ENCODE peak calls at places on chromosomes 4 and X, in six cellular contexts. One of them, this sample, is unnamed.

GRCh38 chr4:41179086-41179374 is 35.3 kb downstream of the APBB2 start:
- DNase-seq in uterus: no peak
- DNase-seq in IMR-90: no peak
- DNase-seq in tibial artery: no peak
- DNase-seq in upper lobe of right lung: no peak
- DNase-seq in heart left ventricle: no peak
- DNase-seq in this sample: no peak

GRCh38 chr4:85677286-85677685 is 202.3 kb downstream of the ARHGAP24 start:
- DNase-seq in uterus: no peak
- DNase-seq in IMR-90: no peak
- DNase-seq in tibial artery: no peak
- DNase-seq in heart left ventricle: no peak
- DNase-seq in upper lobe of right lung: no peak
- DNase-seq in this sample: no peak

GRCh38 chr4:15754323-15754722 is 23.8 kb upstream of the CD38 start:
- DNase-seq in heart left ventricle: peak
- DNase-seq in tibial artery: no peak
- DNase-seq in upper lobe of right lung: no peak
- DNase-seq in uterus: no peak
- DNase-seq in IMR-90: peak
- DNase-seq in this sample: peak

GRCh38 chr4:140059159-140059558 is 94.8 kb downstream of the MAML3 start:
- DNase-seq in IMR-90: peak
- DNase-seq in tibial artery: no peak
- DNase-seq in upper lobe of right lung: no peak
- DNase-seq in heart left ventricle: no peak
- DNase-seq in uterus: no peak
- DNase-seq in this sample: no peak

GRCh38 chr4:123705419-123705818 is 308.8 kb downstream of the SPRY1 start:
- DNase-seq in tibial artery: no peak
- DNase-seq in IMR-90: no peak
- DNase-seq in upper lobe of right lung: no peak
- DNase-seq in uterus: no peak
- DNase-seq in heart left ventricle: no peak
- DNase-seq in this sample: no peak

GRCh38 chrX:348461-349117 is 30.0 kb upstream of the GTPBP6 start:
- DNase-seq in tibial artery: no peak
- DNase-seq in heart left ventricle: no peak
- DNase-seq in IMR-90: peak
- DNase-seq in uterus: no peak
- DNase-seq in upper lobe of right lung: peak
- DNase-seq in this sample: no peak

GRCh38 chr4:151403656-151404055 is 5.3 kb upstream of the FHIP1A start:
- DNase-seq in uterus: no peak
- DNase-seq in IMR-90: no peak
- DNase-seq in tibial artery: no peak
- DNase-seq in upper lobe of right lung: no peak
- DNase-seq in heart left ventricle: no peak
- DNase-seq in this sample: no peak

GRCh38 chrX:11472879-11473278 is 179.7 kb downstream of the AMELX start:
- DNase-seq in upper lobe of right lung: no peak
- DNase-seq in tibial artery: no peak
- DNase-seq in IMR-90: no peak
- DNase-seq in uterus: no peak
- DNase-seq in heart left ventricle: no peak
- DNase-seq in this sample: no peak

GRCh38 chr4:118753685-118754084 is 68.5 kb downstream of the METTL14 start:
- DNase-seq in IMR-90: no peak
- DNase-seq in uterus: no peak
- DNase-seq in upper lobe of right lung: no peak
- DNase-seq in heart left ventricle: no peak
- DNase-seq in tibial artery: no peak
- DNase-seq in this sample: no peak

GRCh38 chrX:1325515-1326116 is 11.0 kb upstream of the IL3RA start:
- DNase-seq in tibial artery: no peak
- DNase-seq in uterus: no peak
- DNase-seq in heart left ventricle: no peak
- DNase-seq in IMR-90: no peak
- DNase-seq in upper lobe of right lung: no peak
- DNase-seq in this sample: no peak

GRCh38 chrX:56228914-56229313 is 3.2 kb upstream of the KLF8 start:
- DNase-seq in IMR-90: no peak
- DNase-seq in upper lobe of right lung: no peak
- DNase-seq in uterus: no peak
- DNase-seq in tibial artery: peak
- DNase-seq in heart left ventricle: no peak
- DNase-seq in this sample: no peak

GRCh38 chrX:56233682-56234081 is 1.5 kb downstream of the KLF8 start:
- DNase-seq in tibial artery: peak
- DNase-seq in heart left ventricle: peak
- DNase-seq in uterus: peak
- DNase-seq in IMR-90: no peak
- DNase-seq in upper lobe of right lung: peak
- DNase-seq in this sample: no peak

GRCh38 chrX:56232221-56233082 is at the start of gene KLF8:
- DNase-seq in upper lobe of right lung: peak
- DNase-seq in heart left ventricle: peak
- DNase-seq in tibial artery: peak
- DNase-seq in uterus: peak
- DNase-seq in IMR-90: no peak
- DNase-seq in this sample: no peak

GRCh38 chrX:56233100-56233499 is 944 bp downstream of the KLF8 start:
- DNase-seq in IMR-90: no peak
- DNase-seq in heart left ventricle: no peak
- DNase-seq in tibial artery: no peak
- DNase-seq in uterus: peak
- DNase-seq in upper lobe of right lung: peak
- DNase-seq in this sample: no peak

GRCh38 chrX:56231706-56232105 is 450 bp upstream of the KLF8 start:
- DNase-seq in upper lobe of right lung: no peak
- DNase-seq in uterus: no peak
- DNase-seq in IMR-90: no peak
- DNase-seq in tibial artery: no peak
- DNase-seq in heart left ventricle: peak
- DNase-seq in this sample: no peak
- H3K4me3 ChIP-seq in upper lobe of right lung: peak
- H3K4me3 ChIP-seq in uterus: peak
- H3K4me3 ChIP-seq in IMR-90: no peak
- H3K4me3 ChIP-seq in tibial artery: peak
- H3K4me3 ChIP-seq in heart left ventricle: peak
- H3K4me3 ChIP-seq in this sample: no peak

GRCh38 chr4:1382776-1383727 is 23.2 kb downstream of the NKX1-1 start:
- DNase-seq in uterus: no peak
- DNase-seq in tibial artery: no peak
- DNase-seq in upper lobe of right lung: peak
- DNase-seq in heart left ventricle: no peak
- DNase-seq in IMR-90: no peak
- DNase-seq in this sample: no peak
- H3K4me3 ChIP-seq in uterus: no peak
- H3K4me3 ChIP-seq in tibial artery: no peak
- H3K4me3 ChIP-seq in upper lobe of right lung: no peak
- H3K4me3 ChIP-seq in heart left ventricle: no peak
- H3K4me3 ChIP-seq in IMR-90: no peak
- H3K4me3 ChIP-seq in this sample: no peak

DNA sequence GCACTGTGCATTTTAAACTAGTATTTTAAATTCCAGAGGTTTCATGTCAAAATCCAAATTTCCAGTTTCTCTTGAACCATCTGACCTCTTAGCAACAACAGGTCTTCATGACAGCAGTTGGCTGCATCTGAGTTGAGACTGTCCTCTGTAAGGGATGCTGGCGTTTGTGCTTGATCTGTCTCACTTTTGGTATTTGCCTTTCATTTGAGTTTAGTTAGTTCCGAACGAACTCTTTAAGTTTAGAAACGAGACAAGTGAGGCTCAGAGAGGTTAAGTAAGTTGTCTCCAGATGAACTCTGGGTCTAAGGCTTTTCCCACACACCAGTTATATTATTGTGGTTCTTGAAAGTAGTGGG is 29.1 kb downstream of the SPARCL1 start:
- DNase-seq in uterus: no peak
- DNase-seq in upper lobe of right lung: no peak
- DNase-seq in heart left ventricle: no peak
- DNase-seq in tibial artery: no peak
- DNase-seq in IMR-90: no peak
- DNase-seq in this sample: no peak
- H3K4me3 ChIP-seq in uterus: no peak
- H3K4me3 ChIP-seq in upper lobe of right lung: no peak
- H3K4me3 ChIP-seq in heart left ventricle: no peak
- H3K4me3 ChIP-seq in tibial artery: no peak
- H3K4me3 ChIP-seq in IMR-90: no peak
- H3K4me3 ChIP-seq in this sample: no peak

DNA sequence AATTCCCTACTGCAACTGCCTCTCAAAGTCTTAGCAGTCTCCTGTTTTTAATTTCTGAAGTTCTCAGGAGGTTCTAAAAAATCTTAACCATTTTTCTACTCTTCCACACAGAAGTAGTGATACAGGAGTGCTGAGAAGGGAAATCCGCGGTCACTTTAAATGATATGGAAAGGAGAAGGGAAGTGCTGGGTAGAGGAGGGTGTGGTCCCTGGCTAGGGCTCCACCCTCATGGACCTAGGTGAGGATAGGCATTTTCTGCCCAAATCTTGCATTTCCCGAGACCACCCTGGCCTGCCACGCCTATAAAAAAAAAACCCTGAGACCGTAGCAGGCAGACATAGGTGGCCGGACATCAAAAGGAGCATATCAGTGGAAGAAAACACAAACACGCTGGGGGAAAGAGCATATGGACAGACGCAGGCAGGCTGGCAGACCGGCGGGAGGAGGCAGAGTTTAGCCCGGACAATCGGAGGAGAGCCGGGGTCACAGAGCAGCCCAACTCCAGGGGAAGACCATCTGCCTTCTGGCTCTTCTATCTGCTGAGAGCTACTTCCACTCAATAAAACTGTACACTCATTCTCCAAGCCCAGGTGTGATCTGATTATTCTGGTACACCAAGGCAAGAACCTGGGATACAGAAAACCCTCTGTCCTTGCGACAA is 85.7 kb downstream of the POU3F4 start:
- DNase-seq in IMR-90: no peak
- DNase-seq in upper lobe of right lung: no peak
- DNase-seq in uterus: no peak
- DNase-seq in tibial artery: no peak
- DNase-seq in heart left ventricle: no peak
- DNase-seq in this sample: no peak
- H3K4me3 ChIP-seq in IMR-90: no peak
- H3K4me3 ChIP-seq in upper lobe of right lung: no peak
- H3K4me3 ChIP-seq in uterus: no peak
- H3K4me3 ChIP-seq in tibial artery: no peak
- H3K4me3 ChIP-seq in heart left ventricle: no peak
- H3K4me3 ChIP-seq in this sample: no peak

This sample was measured in Jurkat, Clone E6-1.